ENCODE peak calls at places on chromosomes 5 and 9, in six cellular contexts. K, W, E, B, C and F are unnamed samples.

GRCh38 chr9:100602302-100602930 is 24.5 kb downstream of the CAVIN4 start:
- DNase-seq in K (no peak), W (peak; percentile 71), E (peak; percentile 77), B (no peak), C (no peak), F (peak; percentile 45)

GRCh38 chr9:134314950-134315715 is 11.1 kb upstream of the RXRA start:
- DNase-seq in K (no peak), W (no peak), E (no peak), B (no peak), C (no peak), F (no peak)

GRCh38 chr5:35920890-35921289 is 17.5 kb downstream of the CAPSL start:
- DNase-seq in K (no peak), W (no peak), E (no peak), B (no peak), C (no peak), F (peak; percentile 8)

GRCh38 chr9:114803886-114804285 is 2.0 kb downstream of the TNFSF15 start:
- DNase-seq in K (no peak), W (no peak), E (no peak), B (no peak), C (no peak), F (no peak)

GRCh38 chr9:72864327-72864726 is 88.5 kb downstream of the ALDH1A1 start:
- DNase-seq in K (no peak), W (no peak), E (no peak), B (no peak), C (no peak), F (no peak)

GRCh38 chr9:107759009-107759822 is 269.6 kb upstream of the KLF4 start:
- DNase-seq in K (no peak), W (no peak), E (no peak), B (no peak), C (no peak), F (no peak)

GRCh38 chr9:112925058-112925641 is 34.5 kb upstream of the SLC46A2 start:
- DNase-seq in K (no peak), W (peak; percentile 44), E (peak; percentile 51), B (no peak), C (no peak), F (peak; percentile 28)

GRCh38 chr5:176716320-176716719 is 69.0 kb downstream of the TSPAN17 start:
- DNase-seq in K (peak; percentile 27), W (peak; percentile 85), E (peak; percentile 61), B (no peak), C (no peak), F (no peak)

GRCh38 chr5:139660916-139661814 is 13.0 kb downstream of the CXXC5 start:
- DNase-seq in K (peak; percentile 78), W (peak; percentile 95), E (peak; percentile 96), B (no peak), C (no peak), F (no peak)

GRCh38 chr5:144024601-144025000 is 145.9 kb downstream of the YIPF5 start:
- DNase-seq in K (no peak), W (no peak), E (no peak), B (no peak), C (no peak), F (no peak)

GRCh38 chr5:34967540-34967939 is 38.2 kb downstream of the DNAJC21 start:
- DNase-seq in K (no peak), W (no peak), E (no peak), B (no peak), C (no peak), F (no peak)

GRCh38 chr5:2895196-2895595 is 143.7 kb upstream of the IRX2 start:
- DNase-seq in K (no peak), W (no peak), E (no peak), B (no peak), C (no peak), F (no peak)

GRCh38 chr5:158992104-158992740 is 107.5 kb downstream of the EBF1 start:
- DNase-seq in K (no peak), W (no peak), E (no peak), B (no peak), C (no peak), F (no peak)

GRCh38 chr5:92581249-92581648 is 999.8 kb downstream of the NR2F1-AS1 start:
- DNase-seq in K (no peak), W (no peak), E (no peak), B (no peak), C (no peak), F (no peak)

GRCh38 chr9:95167998-95168397 is 149.5 kb downstream of the FANCC start:
- DNase-seq in K (peak; percentile 41), W (peak; percentile 87), E (peak; percentile 97), B (peak; percentile 7), C (peak; percentile 28), F (peak; percentile 79)

GRCh38 chr5:54616031-54616430 is 98.5 kb downstream of the SNX18 start:
- DNase-seq in K (no peak), W (no peak), E (peak; percentile 43), B (no peak), C (no peak), F (no peak)

GRCh38 chr5:179415291-179416060 is 70.2 kb upstream of the ADAMTS2 start:
- DNase-seq in K (no peak), W (no peak), E (no peak), B (no peak), C (no peak), F (no peak)

GRCh38 chr9:83537331-83538171 is 650 bp downstream of the FRMD3 start:
- DNase-seq in K (no peak), W (no peak), E (peak; percentile 7), B (no peak), C (no peak), F (peak; percentile 14)

GRCh38 chr5:176337913-176338312 is 23.7 kb downstream of the KIAA1191 start:
- DNase-seq in K (no peak), W (no peak), E (no peak), B (no peak), C (no peak), F (no peak)

GRCh38 chr5:72330712-72331111 is 10.5 kb downstream of the PTCD2 start:
- DNase-seq in K (no peak), W (no peak), E (no peak), B (no peak), C (no peak), F (no peak)

GRCh38 chr5:432928-433791 is 9.8 kb upstream of the EXOC3 start:
- DNase-seq in K (no peak), W (no peak), E (no peak), B (no peak), C (no peak), F (no peak)

GRCh38 chr5:60377826-60378225 is 322.1 kb downstream of the DEPDC1B start:
- DNase-seq in K (no peak), W (peak; percentile 15), E (no peak), B (no peak), C (no peak), F (no peak)

GRCh38 chr5:163822548-163822947 is 317.1 kb downstream of the MAT2B start:
- DNase-seq in K (no peak), W (no peak), E (no peak), B (no peak), C (no peak), F (no peak)

GRCh38 chr5:43233946-43234345 is 41.9 kb downstream of the NIM1K start:
- DNase-seq in K (no peak), W (no peak), E (no peak), B (no peak), C (no peak), F (no peak)

GRCh38 chr5:6504677-6505414 is 56.2 kb downstream of the UBE2QL1 start:
- DNase-seq in K (no peak), W (peak; percentile 91), E (no peak), B (no peak), C (no peak), F (no peak)

GRCh38 chr5:179802950-179803562 is 3.6 kb downstream of the MGAT4B start:
- DNase-seq in K (no peak), W (no peak), E (no peak), B (no peak), C (no peak), F (no peak)

GRCh38 chr9:89686134-89686533 is 81.3 kb downstream of the GADD45G start:
- DNase-seq in K (no peak), W (peak; percentile 25), E (peak; percentile 97), B (no peak), C (no peak), F (no peak)

GRCh38 chr9:73022353-73022752 is 69.5 kb upstream of the ALDH1A1 start:
- DNase-seq in K (no peak), W (no peak), E (no peak), B (no peak), C (no peak), F (no peak)

GRCh38 chr9:93574900-93575705 is 1.3 kb upstream of the PHF2 start:
- DNase-seq in K (no peak), W (no peak), E (no peak), B (no peak), C (no peak), F (no peak)

GRCh38 chr5:160685695-160686094 is 166.3 kb downstream of the ATP10B start:
- DNase-seq in K (no peak), W (no peak), E (no peak), B (no peak), C (no peak), F (no peak)

GRCh38 chr9:33921967-33922895 is 105.3 kb downstream of the UBE2R2 start:
- DNase-seq in K (no peak), W (no peak), E (peak; percentile 37), B (no peak), C (no peak), F (no peak)

GRCh38 chr5:79475174-79475466 is 38.8 kb downstream of the HOMER1 start:
- DNase-seq in K (no peak), W (no peak), E (no peak), B (no peak), C (no peak), F (no peak)

GRCh38 chr9:93087971-93088655 is 7.9 kb upstream of the CARD19 start:
- DNase-seq in K (no peak), W (no peak), E (no peak), B (no peak), C (no peak), F (no peak)

GRCh38 chr9:127172066-127172707 is 49.8 kb upstream of the ANGPTL2 start:
- DNase-seq in K (peak; percentile 20), W (no peak), E (no peak), B (no peak), C (no peak), F (no peak)

GRCh38 chr5:57841671-57842375 is 359.2 kb upstream of the ACTBL2 start:
- DNase-seq in K (no peak), W (peak; percentile 100), E (peak; percentile 100), B (no peak), C (no peak), F (no peak)